ENCODE peak calls at places on chromosomes 6 and 20, in five cellular contexts. One of them, this sample, is unnamed.

GRCh38 chr6:158285321-158285960 is 26.8 kb upstream of the TULP4 start:
- DNase-seq in A549: no peak
- DNase-seq in esophagus muscularis mucosa: no peak
- DNase-seq in ovary: no peak
- DNase-seq in tibial nerve: no peak
- DNase-seq in this sample: no peak

GRCh38 chr6:168018664-168019063 is 21.2 kb downstream of the KIF25 start:
- DNase-seq in A549: no peak
- DNase-seq in esophagus muscularis mucosa: peak; percentile 87
- DNase-seq in ovary: no peak
- DNase-seq in tibial nerve: no peak
- DNase-seq in this sample: no peak

GRCh38 chr6:45946352-45946751 is 69.3 kb downstream of the CLIC5 start:
- DNase-seq in A549: no peak
- DNase-seq in esophagus muscularis mucosa: no peak
- DNase-seq in ovary: peak; percentile 58
- DNase-seq in tibial nerve: peak; percentile 26
- DNase-seq in this sample: no peak

GRCh38 chr6:155378724-155379123 is 64.4 kb upstream of the TFB1M start:
- DNase-seq in A549: no peak
- DNase-seq in esophagus muscularis mucosa: no peak
- DNase-seq in ovary: no peak
- DNase-seq in tibial nerve: no peak
- DNase-seq in this sample: no peak

GRCh38 chr6:30810813-30811329 is 66.5 kb upstream of the IER3 start:
- DNase-seq in A549: no peak
- DNase-seq in esophagus muscularis mucosa: no peak
- DNase-seq in ovary: no peak
- DNase-seq in tibial nerve: no peak
- DNase-seq in this sample: no peak

GRCh38 chr6:169651498-169651897 is 50.3 kb downstream of the WDR27 start:
- DNase-seq in A549: no peak
- DNase-seq in esophagus muscularis mucosa: no peak
- DNase-seq in ovary: no peak
- DNase-seq in tibial nerve: no peak
- DNase-seq in this sample: no peak

GRCh38 chr20:63354636-63355385 is 6.3 kb downstream of the CHRNA4 start:
- DNase-seq in A549: no peak
- DNase-seq in esophagus muscularis mucosa: no peak
- DNase-seq in ovary: no peak
- DNase-seq in tibial nerve: no peak
- DNase-seq in this sample: no peak

GRCh38 chr6:168291450-168291849 is 28.1 kb downstream of the DACT2 start:
- DNase-seq in A549: no peak
- DNase-seq in esophagus muscularis mucosa: no peak
- DNase-seq in ovary: no peak
- DNase-seq in tibial nerve: no peak
- DNase-seq in this sample: no peak

GRCh38 chr20:55678126-55678525 is 327.2 kb downstream of the CBLN4 start:
- DNase-seq in A549: no peak
- DNase-seq in esophagus muscularis mucosa: no peak
- DNase-seq in ovary: no peak
- DNase-seq in tibial nerve: no peak
- DNase-seq in this sample: no peak

GRCh38 chr6:56795852-56796532 is 153.3 kb upstream of the DST start:
- DNase-seq in A549: peak; percentile 12
- DNase-seq in esophagus muscularis mucosa: no peak
- DNase-seq in ovary: no peak
- DNase-seq in tibial nerve: no peak
- DNase-seq in this sample: no peak

GRCh38 chr6:170553686-170554085 is 483 bp upstream of the TBP start:
- DNase-seq in A549: no peak
- DNase-seq in esophagus muscularis mucosa: no peak
- DNase-seq in ovary: peak; percentile 42
- DNase-seq in tibial nerve: no peak
- DNase-seq in this sample: peak; percentile 51

GRCh38 chr6:43825187-43826115 is 55.4 kb downstream of the VEGFA start:
- DNase-seq in A549: no peak
- DNase-seq in esophagus muscularis mucosa: no peak
- DNase-seq in ovary: no peak
- DNase-seq in tibial nerve: no peak
- DNase-seq in this sample: peak; percentile 63

DNA sequence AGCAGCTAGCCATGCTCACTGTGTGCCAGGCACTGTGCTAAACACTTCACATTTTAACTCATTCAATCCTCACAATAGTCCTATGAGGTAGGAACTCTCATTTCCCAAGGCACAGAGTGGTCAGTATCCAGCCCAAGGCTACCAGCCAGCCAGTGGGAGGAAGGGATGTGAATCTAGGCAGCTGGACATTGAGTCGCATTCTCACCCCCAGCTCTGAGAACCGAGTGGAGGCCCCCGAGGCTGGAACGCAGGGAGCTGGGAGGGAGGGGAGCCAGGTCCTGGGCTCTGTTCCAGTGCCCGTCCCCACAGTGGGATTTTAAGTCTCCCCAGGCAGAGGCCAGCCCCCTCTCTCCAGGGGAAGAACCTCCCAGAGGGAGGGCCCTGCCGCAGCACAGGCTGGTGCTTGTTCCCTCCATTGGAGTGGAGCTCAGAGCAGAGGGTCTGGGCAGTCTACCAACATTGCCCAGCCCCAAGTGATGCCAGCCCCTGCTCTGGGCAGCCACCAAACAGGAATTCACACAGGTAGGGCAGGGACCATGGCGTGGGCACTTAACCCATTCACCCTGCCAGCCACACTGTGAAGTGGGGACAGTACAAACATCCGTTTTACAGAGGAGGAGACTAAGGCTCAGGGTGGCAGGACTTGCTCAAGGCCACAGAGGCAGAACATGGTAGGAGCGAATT is 131.3 kb downstream of the CEBPB start:
- DNase-seq in A549: no peak
- DNase-seq in esophagus muscularis mucosa: no peak
- DNase-seq in ovary: peak; percentile 66
- DNase-seq in tibial nerve: no peak
- DNase-seq in this sample: no peak
- TF ChIP-seq EP300 in A549: no peak
- TF ChIP-seq EP300 in esophagus muscularis mucosa: no peak
- TF ChIP-seq EP300 in ovary: no peak
- TF ChIP-seq EP300 in tibial nerve: no peak
- TF ChIP-seq EP300 in this sample: no peak

DNA sequence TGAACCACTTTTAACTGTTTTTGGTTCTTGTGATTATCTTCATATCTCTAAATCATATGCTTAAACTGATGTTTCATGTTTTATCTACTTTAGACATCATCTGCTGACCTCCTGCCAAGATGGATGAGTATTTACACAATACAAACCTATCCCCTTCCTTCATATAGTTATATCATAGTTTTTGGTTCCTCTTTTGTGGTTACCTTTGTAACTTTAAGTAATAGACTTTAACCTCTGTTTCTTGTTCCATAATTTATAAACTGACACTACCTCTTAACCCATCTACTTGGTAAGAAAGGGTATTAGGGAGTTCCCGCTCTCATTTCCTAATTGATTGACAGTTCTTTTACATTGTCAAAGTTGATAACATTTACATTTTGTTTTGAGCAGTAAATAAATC is 11.9 kb downstream of the PCMT1 start:
- DNase-seq in A549: no peak
- DNase-seq in esophagus muscularis mucosa: no peak
- DNase-seq in ovary: no peak
- DNase-seq in tibial nerve: no peak
- DNase-seq in this sample: no peak
- H3K27ac ChIP-seq in A549: no peak overlapping the region
- H3K27ac ChIP-seq in esophagus muscularis mucosa: no peak overlapping the region
- H3K27ac ChIP-seq in ovary: no peak overlapping the region
- H3K27ac ChIP-seq in tibial nerve: no peak overlapping the region
- H3K27ac ChIP-seq in this sample: no peak overlapping the region

DNA sequence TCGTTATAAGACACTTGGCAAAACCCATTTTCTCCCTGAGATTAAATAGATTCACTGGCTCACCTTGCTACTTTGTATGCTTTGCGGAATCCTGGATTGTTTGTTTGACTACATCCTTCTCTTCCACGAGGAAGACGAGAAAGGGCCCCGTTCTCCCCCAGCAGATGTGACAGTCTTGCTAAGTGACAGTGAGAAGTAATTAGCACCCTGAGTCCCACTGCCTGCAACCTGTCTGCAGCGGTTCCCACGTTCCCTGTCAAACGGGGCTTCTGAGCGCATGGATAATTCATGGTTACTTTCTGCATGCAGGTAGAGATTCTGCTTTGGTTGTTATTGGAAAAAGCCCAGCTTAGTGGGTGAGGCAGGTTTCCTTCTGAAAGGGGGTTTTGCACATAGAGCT is 163.7 kb downstream of the CDH26 start:
- DNase-seq in A549: no peak
- DNase-seq in esophagus muscularis mucosa: no peak
- DNase-seq in ovary: no peak
- DNase-seq in tibial nerve: no peak
- DNase-seq in this sample: no peak
- TF ChIP-seq EP300 in A549: no peak
- TF ChIP-seq EP300 in esophagus muscularis mucosa: no peak
- TF ChIP-seq EP300 in ovary: no peak
- TF ChIP-seq EP300 in tibial nerve: no peak
- TF ChIP-seq EP300 in this sample: no peak

GRCh38 chr6:151043944-151044343 is 178.4 kb downstream of the MTHFD1L start:
- DNase-seq in A549: no peak
- DNase-seq in esophagus muscularis mucosa: no peak
- DNase-seq in ovary: no peak
- DNase-seq in tibial nerve: no peak
- DNase-seq in this sample: no peak
- H3K27ac ChIP-seq in A549: peak overlapping the region; percentile 99
- H3K27ac ChIP-seq in esophagus muscularis mucosa: peak overlapping the region; percentile 61
- H3K27ac ChIP-seq in ovary: no peak overlapping the region
- H3K27ac ChIP-seq in tibial nerve: peak overlapping the region; percentile 87
- H3K27ac ChIP-seq in this sample: peak overlapping the region; percentile 66

GRCh38 chr20:14992071-14992654 is 654.8 kb upstream of the FLRT3 start:
- DNase-seq in A549: peak; percentile 38
- DNase-seq in esophagus muscularis mucosa: no peak
- DNase-seq in ovary: no peak
- DNase-seq in tibial nerve: no peak
- DNase-seq in this sample: no peak
- TF ChIP-seq EP300 in A549: no peak
- TF ChIP-seq EP300 in esophagus muscularis mucosa: no peak
- TF ChIP-seq EP300 in ovary: no peak
- TF ChIP-seq EP300 in tibial nerve: no peak
- TF ChIP-seq EP300 in this sample: no peak

GRCh38 chr6:13242178-13242577 is 86.2 kb downstream of the TBC1D7 start:
- DNase-seq in A549: no peak
- DNase-seq in esophagus muscularis mucosa: no peak
- DNase-seq in ovary: no peak
- DNase-seq in tibial nerve: no peak
- DNase-seq in this sample: no peak
- H3K27ac ChIP-seq in A549: no peak overlapping the region
- H3K27ac ChIP-seq in esophagus muscularis mucosa: no peak overlapping the region
- H3K27ac ChIP-seq in ovary: no peak overlapping the region
- H3K27ac ChIP-seq in tibial nerve: no peak overlapping the region
- H3K27ac ChIP-seq in this sample: no peak overlapping the region

GRCh38 chr6:2993755-2994317 is 5.9 kb upstream of the NQO2 start:
- DNase-seq in A549: no peak
- DNase-seq in esophagus muscularis mucosa: no peak
- DNase-seq in ovary: no peak
- DNase-seq in tibial nerve: no peak
- DNase-seq in this sample: no peak
- TF ChIP-seq EP300 in A549: no peak
- TF ChIP-seq EP300 in esophagus muscularis mucosa: no peak
- TF ChIP-seq EP300 in ovary: no peak
- TF ChIP-seq EP300 in tibial nerve: no peak
- TF ChIP-seq EP300 in this sample: no peak

GRCh38 chr20:41316602-41317535 is 662 bp downstream of the ZHX3 start:
- DNase-seq in A549: peak; percentile 87
- DNase-seq in esophagus muscularis mucosa: peak; percentile 94
- DNase-seq in ovary: peak; percentile 88
- DNase-seq in tibial nerve: peak; percentile 76
- DNase-seq in this sample: peak; percentile 79

GRCh38 chr20:41321003-41321402 is 3.5 kb upstream of the ZHX3 start:
- DNase-seq in A549: no peak
- DNase-seq in esophagus muscularis mucosa: no peak
- DNase-seq in ovary: no peak
- DNase-seq in tibial nerve: no peak
- DNase-seq in this sample: no peak

GRCh38 chr20:41318271-41318649 is 729 bp upstream of the ZHX3 start:
- DNase-seq in A549: no peak
- DNase-seq in esophagus muscularis mucosa: no peak
- DNase-seq in ovary: no peak
- DNase-seq in tibial nerve: no peak
- DNase-seq in this sample: no peak

GRCh38 chr20:41316009-41316408 is 1.5 kb downstream of the ZHX3 start:
- DNase-seq in A549: no peak
- DNase-seq in esophagus muscularis mucosa: no peak
- DNase-seq in ovary: no peak
- DNase-seq in tibial nerve: no peak
- DNase-seq in this sample: no peak

DNA sequence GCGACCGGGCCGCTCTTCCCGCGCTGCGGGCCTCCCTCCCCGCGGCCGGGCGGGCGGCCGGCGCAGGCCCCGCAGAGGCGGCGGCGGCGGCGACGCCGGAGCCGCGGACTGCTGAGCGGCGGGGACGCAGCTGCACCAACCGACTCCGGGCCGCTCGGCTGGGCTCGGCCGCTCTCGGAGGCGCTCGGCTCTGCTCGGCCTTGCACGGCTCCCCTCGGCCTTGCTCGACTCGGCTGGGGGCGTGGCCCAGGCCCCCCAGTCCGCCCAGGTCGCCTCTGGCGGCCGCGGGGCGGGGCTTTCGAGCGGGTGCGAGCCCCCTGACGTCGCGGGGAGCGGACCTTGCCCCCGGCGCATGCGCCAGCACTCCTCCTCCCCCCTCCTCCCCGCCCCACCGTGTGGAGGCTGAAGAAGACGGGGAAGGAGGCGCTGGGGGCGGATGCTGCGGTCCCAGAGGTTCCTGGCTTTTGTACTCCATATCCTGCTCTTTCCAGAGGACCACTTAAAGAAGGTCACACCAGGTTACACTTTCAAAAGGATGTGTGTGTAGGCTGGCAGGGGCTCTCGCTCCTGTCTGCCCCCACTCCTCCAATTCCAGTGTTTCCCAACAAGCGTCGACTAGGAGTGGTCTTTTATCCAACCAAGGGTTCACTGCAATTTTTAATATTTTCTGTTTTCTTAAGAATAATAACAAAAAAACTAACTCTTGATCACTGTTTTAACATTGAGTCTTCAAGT is at the start of gene ZHX3:
- DNase-seq in A549: peak; percentile 90
- DNase-seq in esophagus muscularis mucosa: peak; percentile 97
- DNase-seq in ovary: peak; percentile 99
- DNase-seq in tibial nerve: peak; percentile 92
- DNase-seq in this sample: peak; percentile 96
- H3K27ac ChIP-seq in A549: peak within 1 kb of the TSS; percentile 74
- H3K27ac ChIP-seq in esophagus muscularis mucosa: peak within 1 kb of the TSS; percentile 97
- H3K27ac ChIP-seq in ovary: peak within 1 kb of the TSS; percentile 81
- H3K27ac ChIP-seq in tibial nerve: peak within 1 kb of the TSS; percentile 95
- H3K27ac ChIP-seq in this sample: peak within 1 kb of the TSS; percentile 69